ENCODE peak calls at places on chromosomes 4 and X, in six cellular contexts. W is fibroblast of lung, V is upper lobe of right lung, E is colonic mucosa, H is NCI-H1092 treated with DMSO at 0.1 percent for 48 hours, F is stomach. O is an unnamed sample.

GRCh38 chrX:45070116-45071007 is 130.3 kb downstream of the DIPK2B start:
- DNase-seq in W (peak), V (no peak), E (peak), H (peak), F (no peak), O (no peak)

GRCh38 chr4:27638163-27638915 is 777.7 kb downstream of the STIM2 start:
- DNase-seq in W (peak), V (no peak), E (no peak), H (no peak), F (no peak), O (no peak)

GRCh38 chr4:83561381-83561780 is 25.5 kb downstream of the GPAT3 start:
- DNase-seq in W (peak), V (no peak), E (peak), H (no peak), F (peak), O (no peak)

GRCh38 chrX:150036641-150037040 is 98.3 kb upstream of the EOLA2 start:
- DNase-seq in W (no peak), V (no peak), E (no peak), H (no peak), F (no peak), O (no peak)

GRCh38 chrX:44303119-44303518 is 40.4 kb downstream of the EFHC2 start:
- DNase-seq in W (no peak), V (no peak), E (no peak), H (peak), F (no peak), O (no peak)

GRCh38 chr4:28225005-28225404 is 1364.4 kb downstream of the STIM2 start:
- DNase-seq in W (peak), V (no peak), E (no peak), H (peak), F (no peak), O (no peak)

GRCh38 chr4:98092833-98093439 is 50.3 kb downstream of the STPG2 start:
- DNase-seq in W (peak), V (no peak), E (no peak), H (no peak), F (no peak), O (no peak)

GRCh38 chr4:73891739-73892405 is 22.7 kb downstream of the CXCL1 start:
- DNase-seq in W (peak), V (no peak), E (no peak), H (no peak), F (no peak), O (no peak)

GRCh38 chrX:68717663-68718442 is 70.4 kb downstream of the STARD8 start:
- DNase-seq in W (no peak), V (no peak), E (no peak), H (no peak), F (peak), O (peak)

GRCh38 chrX:39633293-39633692 is 464.5 kb downstream of the BCOR start:
- DNase-seq in W (peak), V (no peak), E (no peak), H (no peak), F (no peak), O (no peak)

GRCh38 chr4:74531952-74532794 is 87.2 kb downstream of the AREG start:
- DNase-seq in W (peak), V (no peak), E (peak), H (peak), F (no peak), O (no peak)

GRCh38 chr4:6134612-6135220 is 65.6 kb downstream of the JAKMIP1 start:
- DNase-seq in W (no peak), V (no peak), E (no peak), H (no peak), F (no peak), O (no peak)

GRCh38 chr4:156190606-156191005 is 236.9 kb upstream of the CTSO start:
- DNase-seq in W (peak), V (no peak), E (no peak), H (no peak), F (no peak), O (no peak)

GRCh38 chr4:7050481-7051143 is 7.4 kb downstream of the TADA2B start:
- DNase-seq in W (no peak), V (no peak), E (no peak), H (no peak), F (peak), O (no peak)

GRCh38 chr4:184267206-184267608 is 49.5 kb upstream of the ENPP6 start:
- DNase-seq in W (no peak), V (no peak), E (no peak), H (no peak), F (no peak), O (no peak)

GRCh38 chrX:350534-351321 is 32.1 kb upstream of the GTPBP6 start:
- DNase-seq in W (no peak), V (peak), E (no peak), H (no peak), F (no peak), O (no peak)

GRCh38 chr4:117588771-117589170 is 445.5 kb upstream of the NDST3 start:
- DNase-seq in W (no peak), V (no peak), E (no peak), H (no peak), F (no peak), O (no peak)

GRCh38 chrX:11450354-11450753 is 157.1 kb downstream of the AMELX start:
- DNase-seq in W (peak), V (no peak), E (no peak), H (no peak), F (no peak), O (no peak)

GRCh38 chr4:120443111-120443510 is 376.5 kb upstream of the MAD2L1 start:
- DNase-seq in W (no peak), V (no peak), E (no peak), H (no peak), F (no peak), O (no peak)

GRCh38 chr4:73139245-73139644 is 69.7 kb upstream of the COX18 start:
- DNase-seq in W (peak), V (no peak), E (no peak), H (no peak), F (no peak), O (no peak)

GRCh38 chrX:88366314-88366713 is 380.7 kb upstream of the CPXCR1 start:
- DNase-seq in W (no peak), V (no peak), E (no peak), H (no peak), F (no peak), O (no peak)